ENCODE peak calls at places on chromosome 20, in nine cellular contexts. O, H, G, F, A, B, E, X and V are unnamed samples.

GRCh38 chr20:38073307-38074010 is 39.9 kb downstream of the RPRD1B start:
- DNase-seq in A (no peak), B (peak; percentile 70), O (peak; percentile 81), E (no peak), G (no peak), H (peak; percentile 17), F (peak; percentile 39), X (peak; percentile 88), V (no peak)

GRCh38 chr20:38633577-38634093 is 32.0 kb downstream of the ARHGAP40 start:
- DNase-seq in F (peak; percentile 43), A (no peak), H (peak; percentile 23), E (peak; percentile 30), X (no peak), B (peak; percentile 67), G (no peak), O (peak; percentile 47), V (no peak)

GRCh38 chr20:32350421-32350820 is 7.7 kb upstream of the ASXL1 start:
- DNase-seq in G (no peak), H (no peak), X (no peak), B (no peak), O (no peak), A (no peak), F (no peak), E (no peak), V (no peak)

GRCh38 chr20:46305331-46305972 is 2.8 kb downstream of the CDH22 start:
- DNase-seq in G (no peak), E (no peak), B (no peak), X (no peak), A (no peak), H (peak; percentile 83), F (no peak), O (no peak), V (peak; percentile 60)

GRCh38 chr20:51388227-51388626 is 154.3 kb downstream of the NFATC2 start:
- DNase-seq in E (no peak), O (peak; percentile 24), G (no peak), X (no peak), A (no peak), H (no peak), B (no peak), F (no peak), V (no peak)

GRCh38 chr20:6045566-6045965 is 8.3 kb downstream of the LRRN4 start:
- DNase-seq in H (no peak), F (no peak), A (no peak), X (no peak), O (no peak), B (no peak), E (no peak), G (no peak), V (no peak)

GRCh38 chr20:46269372-46269771 is 38.9 kb downstream of the CDH22 start:
- DNase-seq in B (no peak), E (no peak), A (no peak), F (no peak), O (no peak), G (no peak), X (no peak), H (no peak), V (no peak)

GRCh38 chr20:48850681-48851299 is 23.0 kb upstream of the PREX1 start:
- DNase-seq in O (no peak), H (no peak), A (no peak), B (no peak), F (no peak), E (no peak), X (no peak), G (no peak), V (no peak)

GRCh38 chr20:38270869-38271608 is 10.5 kb upstream of the KIAA1755 start:
- DNase-seq in B (no peak), E (no peak), O (peak; percentile 82), X (peak; percentile 95), H (no peak), G (no peak), F (no peak), A (no peak), V (no peak)

GRCh38 chr20:50027611-50028105 is 44.9 kb downstream of the SNAI1 start:
- DNase-seq in A (peak; percentile 74), F (no peak), G (no peak), O (peak; percentile 79), E (no peak), B (no peak), H (peak; percentile 34), X (peak; percentile 71), V (no peak)

GRCh38 chr20:50397058-50397457 is 113.1 kb upstream of the PTPN1 start:
- DNase-seq in B (no peak), X (no peak), E (no peak), H (no peak), F (no peak), G (no peak), A (no peak), O (no peak), V (no peak)

GRCh38 chr20:57672164-57672563 is 37.7 kb downstream of the PMEPA1 start:
- DNase-seq in O (no peak), H (no peak), G (no peak), F (no peak), X (no peak), A (no peak), B (no peak), E (no peak), V (no peak)

GRCh38 chr20:18006684-18007083 is 37.9 kb downstream of the MGME1 start:
- DNase-seq in O (no peak), X (no peak), H (no peak), A (no peak), B (no peak), G (no peak), F (no peak), E (no peak), V (peak; percentile 72)

GRCh38 chr20:59004763-59005522 is 2.1 kb downstream of the CTSZ start:
- DNase-seq in G (peak; percentile 18), H (no peak), E (peak; percentile 18), F (peak; percentile 42), O (no peak), X (no peak), B (peak; percentile 96), A (peak; percentile 91), V (no peak)

DNA sequence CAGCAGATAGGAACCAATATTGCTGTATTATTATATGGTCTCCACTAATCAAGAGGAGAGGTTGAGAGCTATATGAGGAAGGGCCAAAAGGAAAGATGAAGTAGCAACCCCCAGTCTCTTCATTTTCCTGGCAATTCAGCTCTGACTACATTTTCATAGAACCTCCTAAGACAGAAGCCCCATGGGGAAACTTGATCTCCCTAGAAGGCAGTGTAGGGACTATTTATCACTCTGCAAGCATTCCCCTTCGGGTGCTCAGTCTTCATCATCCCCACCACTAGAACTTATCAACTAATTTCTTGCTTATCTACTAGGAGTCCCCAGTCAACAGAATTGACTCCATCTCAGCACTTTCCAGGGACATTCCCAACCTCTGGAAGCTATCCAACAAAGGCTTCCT is 25.5 kb upstream of the ITCH start:
- DNase-seq in X (no peak), H (no peak), B (no peak), A (no peak), G (no peak), F (no peak), O (no peak), E (no peak), V (no peak)
- H3K4me3 ChIP-seq in X (no peak overlapping the region), H (no peak overlapping the region), B (no peak overlapping the region), A (no peak overlapping the region), G (no peak overlapping the region), F (no peak overlapping the region), O (no peak overlapping the region), E (no peak overlapping the region), V (no peak overlapping the region)

DNA sequence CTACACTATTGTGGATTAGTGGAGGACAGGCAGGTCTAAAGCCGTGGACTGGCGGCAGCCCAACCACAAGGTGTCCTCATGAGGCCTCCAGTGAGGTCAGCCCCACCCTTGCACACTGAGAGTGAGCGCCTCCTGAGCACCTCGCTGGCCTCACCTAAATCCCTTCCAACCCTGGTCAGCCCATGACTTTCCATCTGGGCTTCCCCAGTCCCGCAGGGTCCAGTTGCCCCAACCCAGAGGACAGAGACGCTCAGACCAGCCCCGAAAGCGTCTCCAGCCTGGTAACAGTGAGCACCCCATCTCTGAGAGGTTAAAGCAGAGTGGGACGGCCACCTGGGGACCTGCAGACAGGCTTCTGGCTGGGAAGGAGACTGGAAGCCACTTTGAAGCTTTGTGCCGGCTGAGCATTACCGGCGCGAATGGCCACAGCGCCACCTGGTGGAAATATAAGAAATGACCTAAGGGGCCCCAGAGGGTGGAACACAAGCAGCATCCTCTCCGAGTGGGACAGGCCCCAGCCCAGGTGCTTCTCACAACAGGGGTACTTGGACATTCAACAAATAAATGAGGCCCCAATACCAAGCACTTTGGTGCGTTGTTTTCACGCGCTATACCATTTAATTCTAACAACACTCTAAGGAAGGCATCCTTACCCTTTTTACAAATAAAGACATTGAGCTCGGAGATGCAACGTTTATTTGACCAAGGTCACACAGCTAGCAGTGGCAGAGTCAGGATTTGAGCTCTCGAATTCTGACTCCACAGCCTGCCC is 65.7 kb upstream of the TOP1 start:
- DNase-seq in H (peak; percentile 49), E (peak; percentile 51), X (no peak), G (peak; percentile 41), F (peak; percentile 65), B (peak; percentile 75), O (peak; percentile 44), A (peak; percentile 60), V (peak; percentile 21)
- H3K4me3 ChIP-seq in H (no peak overlapping the region), E (no peak overlapping the region), X (no peak overlapping the region), G (no peak overlapping the region), F (no peak overlapping the region), B (no peak overlapping the region), O (no peak overlapping the region), A (no peak overlapping the region), V (no peak overlapping the region)

GRCh38 chr20:2698912-2699311 is 6.3 kb downstream of the EBF4 start:
- DNase-seq in B (no peak), F (no peak), H (no peak), G (no peak), E (no peak), X (no peak), A (no peak), O (no peak), V (no peak)
- H3K4me3 ChIP-seq in B (no peak overlapping the region), F (no peak overlapping the region), H (no peak overlapping the region), G (no peak overlapping the region), E (no peak overlapping the region), X (no peak overlapping the region), A (no peak overlapping the region), O (no peak overlapping the region), V (no peak overlapping the region)

DNA sequence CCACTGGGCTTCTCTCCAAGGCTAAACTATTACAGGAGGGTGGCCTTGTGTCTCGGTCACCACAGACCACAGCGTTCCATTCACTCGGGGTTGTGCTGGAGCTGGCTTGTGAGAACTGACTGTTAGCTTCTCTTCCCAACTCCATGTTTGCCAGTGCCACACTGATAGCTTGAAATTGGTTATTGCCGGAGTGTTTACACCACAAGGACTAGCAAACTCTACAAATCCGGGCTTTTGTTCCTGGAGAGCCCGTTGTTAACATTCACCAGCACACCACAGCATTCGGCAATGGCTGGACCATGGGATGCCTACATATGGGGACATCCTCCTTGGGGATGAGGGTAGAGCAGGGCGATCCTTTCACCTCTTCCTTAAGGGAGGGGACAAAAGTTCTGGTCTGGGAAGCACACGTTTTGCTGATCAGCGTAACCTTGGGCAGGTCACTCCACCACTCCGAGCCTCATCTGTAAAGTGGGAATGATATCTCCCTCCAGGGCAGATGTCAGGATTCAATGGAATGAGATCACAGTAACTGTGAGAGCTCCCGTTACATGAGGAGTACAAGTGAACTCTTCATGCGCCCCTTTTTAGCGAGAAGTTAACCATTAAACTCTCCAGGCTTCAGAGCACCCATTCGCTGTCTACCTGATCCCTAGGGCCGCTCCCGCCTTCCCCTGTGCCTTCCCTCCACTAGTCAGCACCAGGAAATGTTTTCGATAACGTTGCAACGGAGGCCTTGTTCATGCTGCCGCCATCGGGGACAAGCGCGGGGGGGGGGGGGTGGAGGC is 41.7 kb upstream of the TTPAL start:
- DNase-seq in A (peak; percentile 83), B (no peak), O (no peak), X (no peak), F (no peak), E (no peak), H (peak; percentile 21), G (no peak), V (no peak)
- H3K4me3 ChIP-seq in A (no peak overlapping the region), B (no peak overlapping the region), O (no peak overlapping the region), X (no peak overlapping the region), F (no peak overlapping the region), E (no peak overlapping the region), H (no peak overlapping the region), G (no peak overlapping the region), V (no peak overlapping the region)

GRCh38 chr20:44809380-44810060 is 826 bp downstream of the RIMS4 start:
- DNase-seq in E (no peak), B (no peak), H (no peak), X (no peak), G (no peak), O (no peak), F (no peak), A (no peak), V (no peak)
- H3K4me3 ChIP-seq in E (no peak overlapping the region), B (no peak overlapping the region), H (no peak overlapping the region), X (no peak overlapping the region), G (no peak overlapping the region), O (no peak overlapping the region), F (no peak overlapping the region), A (no peak overlapping the region), V (no peak overlapping the region)